ENCODE peak calls at places on chromosomes 5 and 9, in four cellular contexts. B is K562, H is GM12878, X is HCT116. W is an unnamed sample.

GRCh38 chr5:91591076-91591475 is 208.0 kb upstream of the ARRDC3 start:
- DNase-seq in B (no peak), H (no peak), X (peak), W (no peak)

GRCh38 chr9:134656334-134657034 is 14.9 kb downstream of the COL5A1 start:
- DNase-seq in B (no peak), H (no peak), X (peak), W (no peak)

GRCh38 chr5:472076-472655 is 29.2 kb downstream of the EXOC3 start:
- DNase-seq in B (peak), H (no peak), X (no peak), W (no peak)

GRCh38 chr5:137376127-137376526 is 123.0 kb downstream of the SPOCK1 start:
- DNase-seq in B (no peak), H (no peak), X (no peak), W (no peak)

GRCh38 chr5:151016700-151017099 is 3.7 kb upstream of the GPX3 start:
- DNase-seq in B (no peak), H (no peak), X (no peak), W (no peak)

GRCh38 chr5:147484708-147485020 is 25.2 kb downstream of the DPYSL3 start:
- DNase-seq in B (no peak), H (no peak), X (no peak), W (no peak)

GRCh38 chr9:132192728-132193127 is 30.9 kb downstream of the NTNG2 start:
- DNase-seq in B (no peak), H (no peak), X (no peak), W (no peak)

GRCh38 chr5:176132471-176133288 is 105.5 kb upstream of the SIMC1 start:
- DNase-seq in B (no peak), H (no peak), X (no peak), W (peak)

GRCh38 chr5:89493414-89493813 is 610.4 kb upstream of the MEF2C start:
- DNase-seq in B (no peak), H (no peak), X (no peak), W (no peak)

GRCh38 chr5:173334808-173335207 is 6.6 kb upstream of the STC2 start:
- DNase-seq in B (no peak), H (no peak), X (no peak), W (no peak)

GRCh38 chr9:18347381-18348084 is 126.4 kb upstream of the ADAMTSL1 start:
- DNase-seq in B (no peak), H (no peak), X (no peak), W (no peak)

GRCh38 chr9:70012569-70012968 is 31.1 kb upstream of the MAMDC2 start:
- DNase-seq in B (no peak), H (no peak), X (no peak), W (no peak)

GRCh38 chr5:130720355-130720754 is 444.7 kb downstream of the HINT1 start:
- DNase-seq in B (peak), H (no peak), X (peak), W (no peak)

GRCh38 chr5:34524123-34524522 is 132.0 kb upstream of the RAI14 start:
- DNase-seq in B (no peak), H (no peak), X (no peak), W (no peak)

GRCh38 chr5:54964405-54964804 is 21.0 kb downstream of the ESM1 start:
- DNase-seq in B (no peak), H (no peak), X (no peak), W (no peak)

GRCh38 chr5:136222575-136223235 is 29.7 kb upstream of the SMIM32 start:
- DNase-seq in B (no peak), H (no peak), X (no peak), W (no peak)

GRCh38 chr5:43702815-43703214 is 99.8 kb downstream of the NNT start:
- DNase-seq in B (peak), H (no peak), X (no peak), W (no peak)

GRCh38 chr5:9524941-9525340 is 20.9 kb downstream of the SEMA5A start:
- DNase-seq in B (no peak), H (no peak), X (no peak), W (no peak)

GRCh38 chr9:10212702-10213101 is 400.1 kb downstream of the PTPRD start:
- DNase-seq in B (no peak), H (no peak), X (no peak), W (no peak)

GRCh38 chr5:1513326-1514026 is 10.3 kb downstream of the LPCAT1 start:
- DNase-seq in B (no peak), H (no peak), X (no peak), W (no peak)

GRCh38 chr9:109110326-109111014 is 9.3 kb downstream of the TMEM245 start:
- DNase-seq in B (no peak), H (no peak), X (peak), W (no peak)

GRCh38 chr9:37300620-37301368 is 121.7 kb upstream of the GRHPR start:
- DNase-seq in B (no peak), H (no peak), X (no peak), W (no peak)

GRCh38 chr5:107717816-107718215 is 47.1 kb upstream of the EFNA5 start:
- DNase-seq in B (no peak), H (no peak), X (no peak), W (no peak)

GRCh38 chr9:94912700-94913249 is 186.3 kb downstream of the AOPEP start:
- DNase-seq in B (no peak), H (no peak), X (peak), W (no peak)

GRCh38 chr5:174951151-174951780 is 226.9 kb downstream of the MSX2 start:
- DNase-seq in B (peak), H (no peak), X (peak), W (peak)

GRCh38 chr5:44942524-44943001 is 133.8 kb downstream of the MRPS30 start:
- DNase-seq in B (peak), H (no peak), X (no peak), W (no peak)

GRCh38 chr5:106127341-106127781 is 1543.4 kb downstream of the EFNA5 start:
- DNase-seq in B (no peak), H (peak), X (no peak), W (no peak)

GRCh38 chr5:143008809-143009521 is 238.8 kb downstream of the ARHGAP26 start:
- DNase-seq in B (no peak), H (peak), X (peak), W (no peak)

GRCh38 chr5:142977363-142978051 is 207.3 kb downstream of the ARHGAP26 start:
- DNase-seq in B (no peak), H (peak), X (no peak), W (no peak)

GRCh38 chr9:116269250-116269649 is 115.7 kb downstream of the PAPPA start:
- DNase-seq in B (no peak), H (no peak), X (no peak), W (no peak)

DNA sequence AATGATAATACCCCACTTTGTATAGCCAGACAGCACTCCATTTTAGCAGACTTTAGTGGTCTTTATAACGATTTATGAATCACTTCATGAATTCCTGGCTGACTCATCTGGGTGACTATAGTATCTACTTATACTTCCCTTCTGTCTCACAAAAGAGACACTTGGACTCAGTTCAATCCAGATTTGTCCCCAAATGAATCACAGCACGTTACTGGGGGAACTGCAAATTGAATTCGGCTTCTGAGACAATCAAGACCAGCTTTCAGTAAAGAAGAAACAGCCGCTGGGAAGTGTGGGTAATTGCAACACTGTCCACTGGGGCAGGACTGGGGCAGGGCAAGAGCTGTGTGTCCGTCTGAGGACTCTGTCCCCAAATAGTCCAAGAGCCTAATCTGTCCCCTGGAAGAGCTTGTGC is 337.3 kb upstream of the RFX3 start:
- DNase-seq in B (no peak), H (no peak), X (peak), W (no peak)
- TF ChIP-seq CEBPB in B (no peak), H (no peak), X (peak), W (no peak)

DNA sequence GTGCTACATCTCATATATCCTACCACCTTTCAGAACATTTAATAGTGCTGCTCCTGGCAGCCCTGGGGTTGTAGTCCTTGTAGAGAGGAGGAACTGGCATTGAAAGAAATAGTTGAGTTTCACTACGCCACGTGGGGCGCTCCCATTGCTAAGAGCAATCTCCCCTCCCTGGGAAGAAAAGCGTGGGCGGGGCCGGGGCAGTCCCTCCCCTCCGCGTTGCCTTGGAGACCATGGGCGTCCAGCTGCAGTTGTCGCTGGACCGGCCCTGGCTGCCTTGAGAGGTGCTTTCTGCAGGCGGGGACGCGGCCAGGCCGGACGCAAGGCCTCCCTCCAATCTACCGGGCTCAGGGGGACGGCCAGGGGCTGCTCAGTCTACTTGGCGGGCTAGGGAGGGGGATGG is 368 bp upstream of the CCDC180 start:
- DNase-seq in B (peak), H (no peak), X (no peak), W (peak)
- TF ChIP-seq EGR1 in B (peak), H (no peak), X (no peak), W (peak)

GRCh38 chr9:34653131-34653530 is 1.1 kb downstream of the IL11RA start:
- DNase-seq in B (no peak), H (no peak), X (no peak), W (no peak)
- TF ChIP-seq CEBPB in B (no peak), H (no peak), X (no peak), W (no peak)

DNA sequence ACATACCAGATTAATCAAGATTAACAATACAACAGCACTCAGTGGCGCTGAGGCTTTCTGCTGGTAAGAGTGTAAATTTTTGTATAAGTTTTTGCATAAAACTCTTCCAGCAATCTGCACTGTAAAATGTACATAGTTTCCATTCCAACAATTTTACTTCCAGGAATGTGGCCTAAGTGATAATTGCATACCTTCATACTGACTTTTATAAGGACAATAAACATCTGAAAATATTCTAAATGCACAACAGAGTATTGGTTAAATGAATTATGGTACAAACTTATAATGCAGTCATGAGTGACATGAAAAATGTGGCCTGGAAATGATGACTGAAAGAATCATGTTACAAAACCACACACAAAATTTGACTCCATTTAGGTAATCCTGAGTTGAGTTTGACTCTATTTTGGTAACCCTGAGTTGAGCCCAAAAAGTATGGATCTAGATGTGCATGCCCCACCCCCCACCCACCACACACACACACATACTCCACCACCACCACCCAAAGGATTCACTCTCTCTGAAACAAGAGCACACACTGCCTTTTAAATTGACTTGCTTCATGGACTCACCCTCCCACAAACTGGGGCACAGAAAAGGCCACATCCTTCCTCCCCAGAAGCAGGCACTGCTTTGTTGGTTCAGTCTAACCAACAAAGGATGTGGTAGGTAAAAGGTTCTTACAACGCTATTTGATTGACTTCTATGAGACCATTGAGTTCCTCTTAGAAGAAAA is 137.6 kb downstream of the SUSD1 start:
- DNase-seq in B (no peak), H (peak), X (no peak), W (no peak)
- TF ChIP-seq EGR1 in B (no peak), H (no peak), X (no peak), W (no peak)

GRCh38 chr9:138104251-138105122 is 226.9 kb downstream of the CACNA1B start:
- DNase-seq in B (no peak), H (no peak), X (no peak), W (no peak)
- TF ChIP-seq CEBPB in B (no peak), H (no peak), X (no peak), W (no peak)